ENCODE peak calls at places on chromosomes 12 and 14, in five cellular contexts. P is neuronal stem cell, B is mesenchymal stem cell, L is H9, M is trophoblast cell. O is an unnamed sample.

GRCh38 chr14:53549956-53550355 is 396.8 kb upstream of the DDHD1 start:
- DNase-seq in B (no peak), M (peak), L (no peak), P (no peak), O (no peak)

GRCh38 chr12:109512608-109513007 is 35.2 kb downstream of the UBE3B start:
- DNase-seq in B (peak), L (no peak), P (no peak), M (no peak), O (no peak)

GRCh38 chr12:48826209-48826855 is 8.0 kb downstream of the CACNB3 start:
- DNase-seq in P (no peak), M (no peak), L (no peak), B (no peak), O (no peak)

GRCh38 chr14:97267509-97267908 is 470.3 kb downstream of the VRK1 start:
- DNase-seq in M (no peak), P (no peak), L (no peak), B (no peak), O (no peak)

GRCh38 chr14:84323963-84324362 is 1206.0 kb upstream of the FLRT2 start:
- DNase-seq in P (no peak), L (no peak), M (no peak), B (no peak), O (no peak)

GRCh38 chr12:716506-716905 is 35.9 kb upstream of the WNK1 start:
- DNase-seq in P (no peak), M (no peak), B (peak), L (no peak), O (no peak)

GRCh38 chr14:78683206-78683605 is 513.0 kb downstream of the NRXN3 start:
- DNase-seq in B (no peak), P (no peak), M (no peak), L (no peak), O (no peak)

GRCh38 chr14:68767248-68767645 is 25.6 kb downstream of the ZFP36L1 start:
- DNase-seq in P (no peak), M (no peak), L (no peak), B (no peak), O (no peak)

GRCh38 chr14:95876769-95877490 is at the start of gene TUNAR:
- DNase-seq in L (peak), M (no peak), P (peak), B (no peak), O (no peak)

GRCh38 chr12:76266797-76267196 is 81.4 kb downstream of the BBS10 start:
- DNase-seq in P (no peak), L (no peak), M (no peak), B (peak), O (no peak)

GRCh38 chr12:131075611-131076010 is 121.9 kb downstream of the ADGRD1 start:
- DNase-seq in L (peak), P (no peak), M (no peak), B (no peak), O (no peak)

GRCh38 chr12:115001538-115001937 is 317.6 kb upstream of the TBX3 start:
- DNase-seq in M (no peak), P (no peak), L (no peak), B (no peak), O (no peak)

GRCh38 chr14:102594514-102595175 is 2.2 kb downstream of the RCOR1 start:
- DNase-seq in M (peak), P (no peak), B (peak), L (no peak), O (no peak)

GRCh38 chr14:105861985-105862465 is 335.6 kb downstream of the TMEM121 start:
- DNase-seq in B (no peak), L (no peak), P (no peak), M (no peak), O (no peak)

GRCh38 chr12:61993734-61994345 is 266.4 kb upstream of the USP15 start:
- DNase-seq in M (peak), L (no peak), P (peak), B (peak), O (no peak)

GRCh38 chr14:61350871-61351270 is 29.5 kb downstream of the PRKCH start:
- DNase-seq in P (no peak), M (no peak), B (no peak), L (no peak), O (no peak)

GRCh38 chr12:124608451-124608870 is 41.0 kb upstream of the NCOR2 start:
- DNase-seq in B (no peak), M (peak), P (no peak), L (no peak), O (no peak)

GRCh38 chr12:125766091-125766490 is 700.9 kb downstream of the AACS start:
- DNase-seq in P (no peak), B (no peak), L (no peak), M (no peak), O (no peak)
- H2BK12ac ChIP-seq in P (no peak), B (no peak), L (no peak), M (no peak), O (no peak)

DNA sequence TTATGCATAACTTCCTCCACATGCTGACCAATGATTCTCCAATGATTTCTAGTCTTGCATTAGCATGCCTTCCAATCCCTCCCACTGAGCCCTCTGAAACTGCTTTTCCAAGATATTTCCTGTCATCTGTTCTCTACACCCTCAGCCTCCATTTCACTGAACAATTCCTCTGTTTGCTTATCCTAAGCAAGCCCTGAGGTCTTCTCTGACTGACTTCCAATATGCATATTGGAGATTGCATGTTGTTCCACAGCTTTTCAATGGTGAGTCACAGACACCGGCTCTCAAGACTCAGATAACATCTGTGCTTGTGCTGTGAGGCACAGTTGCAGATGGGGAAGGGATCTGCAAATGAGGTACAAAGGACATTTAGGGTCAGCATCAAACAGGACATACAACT is 141.0 kb downstream of the SLC16A7 start:
- DNase-seq in P (no peak), M (peak), L (no peak), B (peak), O (no peak)
- H2BK5ac ChIP-seq in P (no peak), M (no peak), L (no peak), B (no peak), O (no peak)

DNA sequence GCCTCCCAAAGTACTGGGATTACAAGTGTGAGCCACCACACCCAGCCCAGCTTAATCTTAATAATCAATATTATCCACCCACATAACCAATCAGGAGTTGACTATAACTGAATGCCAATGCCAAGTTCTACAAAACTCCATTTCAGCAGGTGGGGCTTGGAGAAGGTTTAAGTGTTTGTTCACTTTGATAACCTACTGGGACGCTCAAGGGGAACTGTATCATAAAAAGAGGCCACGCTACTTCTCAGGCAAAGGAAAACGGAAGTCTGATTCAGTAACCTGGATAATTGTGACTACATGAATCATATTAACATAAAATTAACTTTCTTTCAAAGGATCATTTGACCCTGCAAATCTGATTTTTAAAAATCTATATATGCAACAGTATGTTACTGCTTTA is 179.2 kb downstream of the BCAT1 start:
- DNase-seq in P (no peak), M (no peak), L (no peak), B (no peak), O (no peak)
- H2BK12ac ChIP-seq in P (no peak), M (no peak), L (no peak), B (no peak), O (no peak)

DNA sequence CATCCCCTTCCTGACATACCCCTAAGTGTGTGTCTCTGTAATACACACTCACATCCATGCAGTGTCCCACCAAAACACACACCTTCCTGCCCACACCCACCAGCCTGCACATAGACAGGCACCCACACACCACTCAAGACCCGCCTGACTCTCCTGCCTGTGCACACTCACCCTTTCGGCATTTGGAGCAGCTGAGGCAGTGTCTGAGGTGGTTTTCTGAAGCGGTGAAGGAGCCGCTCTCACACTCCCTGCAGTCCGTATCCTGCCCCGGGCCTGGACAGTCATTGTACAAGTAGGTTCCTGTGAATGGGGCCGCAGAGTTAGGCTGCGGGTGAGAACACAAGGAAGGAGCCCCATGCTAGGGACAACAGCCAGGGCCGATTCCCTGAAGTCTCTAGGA is 8.3 kb downstream of the TNFRSF1A start:
- DNase-seq in B (peak), L (no peak), P (no peak), M (peak), O (no peak)
- H2BK5ac ChIP-seq in B (peak), L (no peak), P (no peak), M (no peak), O (no peak)

DNA sequence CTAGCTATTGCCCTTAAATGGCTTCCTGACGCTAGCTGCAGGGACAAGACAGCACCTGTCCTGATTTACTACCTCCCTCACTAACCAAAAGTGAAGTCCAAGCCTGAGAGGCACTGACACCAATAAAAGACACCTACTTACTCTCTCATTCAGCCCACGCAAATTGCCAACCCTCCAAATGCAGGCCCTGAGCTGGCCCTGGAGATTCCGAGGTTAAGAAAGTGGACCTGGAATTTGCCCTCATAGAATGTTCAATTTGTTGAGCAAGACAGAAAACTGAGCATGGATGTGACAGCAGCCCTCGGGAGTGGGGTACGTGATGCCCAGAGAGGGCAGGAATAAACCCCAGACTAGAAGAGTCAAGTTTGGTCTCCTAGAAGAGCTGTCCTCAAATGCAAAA is 16.4 kb downstream of the SERPINA3 start:
- DNase-seq in B (no peak), M (no peak), P (no peak), L (no peak), O (no peak)
- H2BK12ac ChIP-seq in B (no peak), M (no peak), P (no peak), L (no peak), O (no peak)

GRCh38 chr14:32469388-32470160 is 140.5 kb downstream of the AKAP6 start:
- DNase-seq in P (no peak), B (peak), L (no peak), M (no peak), O (no peak)
- H2BK5ac ChIP-seq in P (no peak), B (no peak), L (no peak), M (no peak), O (no peak)

GRCh38 chr12:8770499-8770898 is 51.9 kb upstream of the A2ML1 start:
- DNase-seq in L (no peak), P (no peak), B (no peak), M (no peak), O (no peak)

GRCh38 chr12:8779281-8779680 is 43.1 kb upstream of the A2ML1 start:
- DNase-seq in P (no peak), L (peak), B (no peak), M (no peak), O (no peak)

GRCh38 chr12:8771072-8771471 is 51.3 kb upstream of the A2ML1 start:
- DNase-seq in L (no peak), P (no peak), B (no peak), M (peak), O (no peak)

GRCh38 chr12:8773456-8773855 is 49.0 kb upstream of the A2ML1 start:
- DNase-seq in L (no peak), M (no peak), P (no peak), B (no peak), O (no peak)
- H2BK12ac ChIP-seq in L (no peak), M (no peak), P (no peak), B (no peak), O (no peak)

GRCh38 chr12:103673487-103673886 is 86.4 kb downstream of the STAB2 start:
- DNase-seq in P (no peak), L (no peak), B (no peak), M (no peak), O (no peak)
- H2BK5ac ChIP-seq in P (no peak), L (no peak), B (no peak), M (no peak), O (no peak)

GRCh38 chr12:70724444-70724843 is 87.2 kb upstream of the PTPRB start:
- DNase-seq in P (no peak), B (peak), L (peak), M (no peak), O (no peak)

GRCh38 chr12:70721958-70722357 is 84.7 kb upstream of the PTPRB start:
- DNase-seq in L (peak), P (no peak), B (no peak), M (no peak), O (no peak)

GRCh38 chr12:70719672-70720420 is 82.6 kb upstream of the PTPRB start:
- DNase-seq in L (peak), P (peak), B (peak), M (no peak), O (peak)

GRCh38 chr12:70721216-70721615 is 84.0 kb upstream of the PTPRB start:
- DNase-seq in P (no peak), L (no peak), B (no peak), M (no peak), O (no peak)

GRCh38 chr12:70722584-70723343 is 85.5 kb upstream of the PTPRB start:
- DNase-seq in L (no peak), P (no peak), M (no peak), B (peak), O (no peak)
- H2BK12ac ChIP-seq in L (no peak), P (no peak), M (no peak), B (no peak), O (no peak)

GRCh38 chr14:88834883-88835431 is 10.5 kb downstream of the TTC8 start:
- DNase-seq in M (peak), L (no peak), B (peak), P (no peak), O (no peak)
- H2BK5ac ChIP-seq in M (no peak), L (no peak), B (no peak), P (no peak), O (no peak)